ENCODE peak calls at places on chromosomes 1 and 21, in seven cellular contexts. One of them, this sample, is unnamed.
A peak's percentile ranks its signal among the peaks of the same experiment; 100 is the strongest.

GRCh38 chr1:15323351-15323988 is 76.4 kb downstream of the FHAD1 start:
- DNase-seq in upper lobe of left lung: no peak
- DNase-seq in T47D: peak; percentile 35
- DNase-seq in ELR: peak; percentile 78
- DNase-seq in iPS-NIHi11: peak; percentile 81
- DNase-seq in NCI-H526 treated with DMSO at 0.1 percent for 48 hours: peak; percentile 26
- DNase-seq in anterior cingulate cortex: peak; percentile 69
- DNase-seq in this sample: peak; percentile 20

GRCh38 chr1:156705321-156705917 is at the start of gene CRABP2:
- DNase-seq in iPS-NIHi11: no peak
- DNase-seq in anterior cingulate cortex: peak; percentile 17
- DNase-seq in NCI-H526 treated with DMSO at 0.1 percent for 48 hours: no peak
- DNase-seq in upper lobe of left lung: peak; percentile 86
- DNase-seq in T47D: no peak
- DNase-seq in ELR: peak; percentile 41
- DNase-seq in this sample: no peak

GRCh38 chr1:24311234-24311633 is 7.9 kb upstream of the GRHL3 start:
- DNase-seq in NCI-H526 treated with DMSO at 0.1 percent for 48 hours: no peak
- DNase-seq in T47D: no peak
- DNase-seq in upper lobe of left lung: no peak
- DNase-seq in ELR: no peak
- DNase-seq in anterior cingulate cortex: no peak
- DNase-seq in iPS-NIHi11: no peak
- DNase-seq in this sample: no peak

GRCh38 chr1:240927815-240928214 is 315.9 kb upstream of the GREM2 start:
- DNase-seq in ELR: no peak
- DNase-seq in T47D: no peak
- DNase-seq in iPS-NIHi11: no peak
- DNase-seq in NCI-H526 treated with DMSO at 0.1 percent for 48 hours: no peak
- DNase-seq in anterior cingulate cortex: no peak
- DNase-seq in upper lobe of left lung: no peak
- DNase-seq in this sample: no peak

GRCh38 chr1:209505044-209505443 is 78.5 kb upstream of the CAMK1G start:
- DNase-seq in iPS-NIHi11: no peak
- DNase-seq in upper lobe of left lung: no peak
- DNase-seq in anterior cingulate cortex: no peak
- DNase-seq in ELR: peak; percentile 92
- DNase-seq in NCI-H526 treated with DMSO at 0.1 percent for 48 hours: no peak
- DNase-seq in T47D: no peak
- DNase-seq in this sample: no peak

GRCh38 chr1:6614953-6615785 is 1.6 kb downstream of the PHF13 start:
- DNase-seq in upper lobe of left lung: peak; percentile 90
- DNase-seq in ELR: peak; percentile 22
- DNase-seq in iPS-NIHi11: no peak
- DNase-seq in T47D: no peak
- DNase-seq in anterior cingulate cortex: no peak
- DNase-seq in NCI-H526 treated with DMSO at 0.1 percent for 48 hours: no peak
- DNase-seq in this sample: no peak

GRCh38 chr1:22794691-22795090 is 84.1 kb downstream of the EPHB2 start:
- DNase-seq in anterior cingulate cortex: no peak
- DNase-seq in iPS-NIHi11: no peak
- DNase-seq in NCI-H526 treated with DMSO at 0.1 percent for 48 hours: no peak
- DNase-seq in upper lobe of left lung: no peak
- DNase-seq in T47D: no peak
- DNase-seq in ELR: no peak
- DNase-seq in this sample: no peak

GRCh38 chr1:1432566-1432950 is 2.9 kb upstream of the VWA1 start:
- DNase-seq in NCI-H526 treated with DMSO at 0.1 percent for 48 hours: no peak
- DNase-seq in upper lobe of left lung: peak; percentile 76
- DNase-seq in T47D: no peak
- DNase-seq in anterior cingulate cortex: no peak
- DNase-seq in iPS-NIHi11: peak; percentile 8
- DNase-seq in ELR: no peak
- DNase-seq in this sample: no peak

GRCh38 chr21:17451364-17451869 is 61.4 kb upstream of the CXADR start:
- DNase-seq in NCI-H526 treated with DMSO at 0.1 percent for 48 hours: no peak
- DNase-seq in T47D: no peak
- DNase-seq in anterior cingulate cortex: no peak
- DNase-seq in ELR: peak; percentile 77
- DNase-seq in upper lobe of left lung: no peak
- DNase-seq in iPS-NIHi11: no peak
- DNase-seq in this sample: no peak

GRCh38 chr1:80054129-80054528 is 1047.6 kb upstream of the ADGRL4 start:
- DNase-seq in NCI-H526 treated with DMSO at 0.1 percent for 48 hours: no peak
- DNase-seq in ELR: peak; percentile 87
- DNase-seq in upper lobe of left lung: no peak
- DNase-seq in anterior cingulate cortex: peak; percentile 8
- DNase-seq in T47D: no peak
- DNase-seq in iPS-NIHi11: peak; percentile 13
- DNase-seq in this sample: no peak

GRCh38 chr1:181140398-181140797 is 51.9 kb downstream of the IER5 start:
- DNase-seq in T47D: no peak
- DNase-seq in NCI-H526 treated with DMSO at 0.1 percent for 48 hours: no peak
- DNase-seq in iPS-NIHi11: no peak
- DNase-seq in anterior cingulate cortex: no peak
- DNase-seq in upper lobe of left lung: no peak
- DNase-seq in ELR: peak; percentile 56
- DNase-seq in this sample: no peak

GRCh38 chr1:180265871-180266270 is 35.8 kb downstream of the LHX4 start:
- DNase-seq in anterior cingulate cortex: no peak
- DNase-seq in upper lobe of left lung: no peak
- DNase-seq in ELR: no peak
- DNase-seq in NCI-H526 treated with DMSO at 0.1 percent for 48 hours: no peak
- DNase-seq in T47D: no peak
- DNase-seq in iPS-NIHi11: no peak
- DNase-seq in this sample: no peak

GRCh38 chr21:43619856-43620255 is 39.4 kb downstream of the HSF2BP start:
- DNase-seq in ELR: peak; percentile 45
- DNase-seq in anterior cingulate cortex: no peak
- DNase-seq in iPS-NIHi11: no peak
- DNase-seq in NCI-H526 treated with DMSO at 0.1 percent for 48 hours: no peak
- DNase-seq in T47D: no peak
- DNase-seq in upper lobe of left lung: no peak
- DNase-seq in this sample: no peak

GRCh38 chr1:8412183-8412831 is 94.4 kb downstream of the SLC45A1 start:
- DNase-seq in upper lobe of left lung: no peak
- DNase-seq in NCI-H526 treated with DMSO at 0.1 percent for 48 hours: no peak
- DNase-seq in anterior cingulate cortex: no peak
- DNase-seq in T47D: peak; percentile 43
- DNase-seq in iPS-NIHi11: no peak
- DNase-seq in ELR: peak; percentile 89
- DNase-seq in this sample: no peak

GRCh38 chr1:212512731-212513559 is 80.2 kb downstream of the NENF start:
- DNase-seq in ELR: peak; percentile 68
- DNase-seq in anterior cingulate cortex: no peak
- DNase-seq in upper lobe of left lung: no peak
- DNase-seq in NCI-H526 treated with DMSO at 0.1 percent for 48 hours: no peak
- DNase-seq in iPS-NIHi11: peak; percentile 54
- DNase-seq in T47D: no peak
- DNase-seq in this sample: no peak

GRCh38 chr1:38353956-38354355 is 307.4 kb upstream of the POU3F1 start:
- DNase-seq in T47D: no peak
- DNase-seq in anterior cingulate cortex: no peak
- DNase-seq in iPS-NIHi11: no peak
- DNase-seq in upper lobe of left lung: no peak
- DNase-seq in NCI-H526 treated with DMSO at 0.1 percent for 48 hours: no peak
- DNase-seq in ELR: no peak
- DNase-seq in this sample: no peak

GRCh38 chr1:85178396-85178795 is 22.4 kb downstream of the SYDE2 start:
- DNase-seq in anterior cingulate cortex: no peak
- DNase-seq in iPS-NIHi11: no peak
- DNase-seq in T47D: no peak
- DNase-seq in upper lobe of left lung: no peak
- DNase-seq in NCI-H526 treated with DMSO at 0.1 percent for 48 hours: no peak
- DNase-seq in ELR: no peak
- DNase-seq in this sample: no peak

GRCh38 chr1:42940851-42941639 is 17.6 kb downstream of the SLC2A1 start:
- DNase-seq in upper lobe of left lung: no peak
- DNase-seq in anterior cingulate cortex: no peak
- DNase-seq in ELR: peak; percentile 99
- DNase-seq in NCI-H526 treated with DMSO at 0.1 percent for 48 hours: no peak
- DNase-seq in T47D: no peak
- DNase-seq in iPS-NIHi11: peak; percentile 55
- DNase-seq in this sample: no peak

GRCh38 chr1:172948457-172948856 is 102.3 kb downstream of the TNFSF18 start:
- DNase-seq in ELR: peak; percentile 98
- DNase-seq in NCI-H526 treated with DMSO at 0.1 percent for 48 hours: no peak
- DNase-seq in anterior cingulate cortex: no peak
- DNase-seq in T47D: no peak
- DNase-seq in upper lobe of left lung: no peak
- DNase-seq in iPS-NIHi11: no peak
- DNase-seq in this sample: no peak

This sample was measured in caudate nucleus.